ENCODE peak calls at places on chromosomes 3 and 15, in seven cellular contexts. One of them, this sample, is unnamed.

GRCh38 chr3:69379661-69380060 is 6.2 kb downstream of the FRMD4B start:
- DNase-seq in AG04450: no peak
- DNase-seq in HCT116: no peak
- DNase-seq in lower lobe of right lung: no peak
- DNase-seq in BE2C: no peak
- DNase-seq in HL-60: no peak
- DNase-seq in GM13977: no peak
- DNase-seq in this sample: no peak

GRCh38 chr3:16300881-16301359 is 35.9 kb downstream of the OXNAD1 start:
- DNase-seq in AG04450: no peak
- DNase-seq in HCT116: no peak
- DNase-seq in lower lobe of right lung: no peak
- DNase-seq in BE2C: no peak
- DNase-seq in HL-60: no peak
- DNase-seq in GM13977: no peak
- DNase-seq in this sample: peak; percentile 69

GRCh38 chr3:58628823-58629562 is 37.6 kb downstream of the FAM3D start:
- DNase-seq in AG04450: peak; percentile 95
- DNase-seq in HCT116: no peak
- DNase-seq in lower lobe of right lung: no peak
- DNase-seq in BE2C: no peak
- DNase-seq in HL-60: no peak
- DNase-seq in GM13977: no peak
- DNase-seq in this sample: no peak

GRCh38 chr15:56972426-56972825 is 54.0 kb downstream of the TCF12 start:
- DNase-seq in AG04450: no peak
- DNase-seq in HCT116: no peak
- DNase-seq in lower lobe of right lung: no peak
- DNase-seq in BE2C: no peak
- DNase-seq in HL-60: no peak
- DNase-seq in GM13977: no peak
- DNase-seq in this sample: no peak

GRCh38 chr15:76173317-76173834 is 113.6 kb downstream of the TMEM266 start:
- DNase-seq in AG04450: no peak
- DNase-seq in HCT116: no peak
- DNase-seq in lower lobe of right lung: no peak
- DNase-seq in BE2C: no peak
- DNase-seq in HL-60: no peak
- DNase-seq in GM13977: no peak
- DNase-seq in this sample: no peak

GRCh38 chr15:51878446-51879386 is 49.3 kb downstream of the TMOD3 start:
- DNase-seq in AG04450: no peak
- DNase-seq in HCT116: no peak
- DNase-seq in lower lobe of right lung: no peak
- DNase-seq in BE2C: no peak
- DNase-seq in HL-60: no peak
- DNase-seq in GM13977: no peak
- DNase-seq in this sample: no peak

GRCh38 chr3:159882784-159883779 is 105.6 kb upstream of the IL12A start:
- DNase-seq in AG04450: peak; percentile 84
- DNase-seq in HCT116: no peak
- DNase-seq in lower lobe of right lung: no peak
- DNase-seq in BE2C: peak; percentile 76
- DNase-seq in HL-60: no peak
- DNase-seq in GM13977: no peak
- DNase-seq in this sample: no peak

GRCh38 chr3:113113361-113113760 is 98.0 kb upstream of the BOC start:
- DNase-seq in AG04450: no peak
- DNase-seq in HCT116: no peak
- DNase-seq in lower lobe of right lung: no peak
- DNase-seq in BE2C: no peak
- DNase-seq in HL-60: no peak
- DNase-seq in GM13977: peak; percentile 32
- DNase-seq in this sample: peak; percentile 8

GRCh38 chr3:14547693-14548092 is 7.6 kb upstream of the GRIP2 start:
- DNase-seq in AG04450: no peak
- DNase-seq in HCT116: no peak
- DNase-seq in lower lobe of right lung: no peak
- DNase-seq in BE2C: no peak
- DNase-seq in HL-60: no peak
- DNase-seq in GM13977: no peak
- DNase-seq in this sample: no peak

GRCh38 chr15:80120636-80121035 is 32.2 kb upstream of the FAH start:
- DNase-seq in AG04450: no peak
- DNase-seq in HCT116: no peak
- DNase-seq in lower lobe of right lung: no peak
- DNase-seq in BE2C: no peak
- DNase-seq in HL-60: no peak
- DNase-seq in GM13977: no peak
- DNase-seq in this sample: no peak

GRCh38 chr3:12999147-13000140 is 73.8 kb downstream of the IQSEC1 start:
- DNase-seq in AG04450: no peak
- DNase-seq in HCT116: peak; percentile 74
- DNase-seq in lower lobe of right lung: peak; percentile 96
- DNase-seq in BE2C: no peak
- DNase-seq in HL-60: peak; percentile 97
- DNase-seq in GM13977: peak; percentile 67
- DNase-seq in this sample: no peak

GRCh38 chr3:187684880-187685279 is 14.7 kb upstream of the SST start:
- DNase-seq in AG04450: no peak
- DNase-seq in HCT116: no peak
- DNase-seq in lower lobe of right lung: no peak
- DNase-seq in BE2C: no peak
- DNase-seq in HL-60: no peak
- DNase-seq in GM13977: no peak
- DNase-seq in this sample: no peak

GRCh38 chr15:84570164-84570692 is 30.6 kb upstream of the ZSCAN2 start:
- DNase-seq in AG04450: no peak
- DNase-seq in HCT116: no peak
- DNase-seq in lower lobe of right lung: peak; percentile 76
- DNase-seq in BE2C: peak; percentile 44
- DNase-seq in HL-60: peak; percentile 39
- DNase-seq in GM13977: peak; percentile 52
- DNase-seq in this sample: peak; percentile 66

GRCh38 chr15:101382544-101382943 is 87.5 kb upstream of the SNRPA1 start:
- DNase-seq in AG04450: no peak
- DNase-seq in HCT116: no peak
- DNase-seq in lower lobe of right lung: no peak
- DNase-seq in BE2C: no peak
- DNase-seq in HL-60: no peak
- DNase-seq in GM13977: no peak
- DNase-seq in this sample: no peak

GRCh38 chr15:79432345-79433311 is 492 bp downstream of the MINAR1 start:
- DNase-seq in AG04450: no peak
- DNase-seq in HCT116: no peak
- DNase-seq in lower lobe of right lung: no peak
- DNase-seq in BE2C: no peak
- DNase-seq in HL-60: no peak
- DNase-seq in GM13977: no peak
- DNase-seq in this sample: no peak

DNA sequence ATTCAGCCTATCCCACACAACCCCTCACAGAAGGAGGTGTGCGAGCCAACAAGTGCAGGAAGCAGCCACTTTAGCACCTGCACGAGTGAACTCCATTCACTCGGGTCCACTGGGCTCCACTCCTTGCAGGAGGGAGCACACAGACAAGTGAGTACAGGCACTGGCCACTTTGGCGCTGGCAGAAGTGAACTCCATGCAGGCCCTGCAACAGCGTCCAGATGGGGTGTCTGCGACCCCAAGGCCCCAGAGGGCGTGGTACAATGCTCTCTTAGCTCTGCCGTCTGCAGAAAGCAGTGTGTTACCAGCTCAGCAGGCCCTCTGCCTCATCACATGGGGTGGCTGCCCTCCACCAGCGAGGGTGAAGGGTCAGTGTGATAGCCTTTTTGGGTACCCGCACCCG is 388.0 kb upstream of the CNTN4 start:
- DNase-seq in AG04450: no peak
- DNase-seq in HCT116: no peak
- DNase-seq in lower lobe of right lung: no peak
- DNase-seq in BE2C: no peak
- DNase-seq in HL-60: no peak
- DNase-seq in GM13977: no peak
- DNase-seq in this sample: no peak
- TF ChIP-seq CTCF in AG04450: no peak
- TF ChIP-seq CTCF in HCT116: no peak
- TF ChIP-seq CTCF in lower lobe of right lung: no peak
- TF ChIP-seq CTCF in BE2C: no peak
- TF ChIP-seq CTCF in HL-60: no peak
- TF ChIP-seq CTCF in GM13977: no peak
- TF ChIP-seq CTCF in this sample: no peak

GRCh38 chr3:140439527-140439926 is 238.3 kb upstream of the TRIM42 start:
- DNase-seq in AG04450: no peak
- DNase-seq in HCT116: no peak
- DNase-seq in lower lobe of right lung: no peak
- DNase-seq in BE2C: no peak
- DNase-seq in HL-60: no peak
- DNase-seq in GM13977: no peak
- DNase-seq in this sample: no peak

GRCh38 chr3:140434261-140434905 is 243.5 kb upstream of the TRIM42 start:
- DNase-seq in AG04450: no peak
- DNase-seq in HCT116: no peak
- DNase-seq in lower lobe of right lung: no peak
- DNase-seq in BE2C: no peak
- DNase-seq in HL-60: no peak
- DNase-seq in GM13977: no peak
- DNase-seq in this sample: no peak

GRCh38 chr3:140438736-140439505 is 238.9 kb upstream of the TRIM42 start:
- DNase-seq in AG04450: no peak
- DNase-seq in HCT116: no peak
- DNase-seq in lower lobe of right lung: no peak
- DNase-seq in BE2C: no peak
- DNase-seq in HL-60: no peak
- DNase-seq in GM13977: no peak
- DNase-seq in this sample: no peak

GRCh38 chr3:140433431-140433830 is 244.4 kb upstream of the TRIM42 start:
- DNase-seq in AG04450: no peak
- DNase-seq in HCT116: no peak
- DNase-seq in lower lobe of right lung: no peak
- DNase-seq in BE2C: no peak
- DNase-seq in HL-60: no peak
- DNase-seq in GM13977: no peak
- DNase-seq in this sample: no peak

DNA sequence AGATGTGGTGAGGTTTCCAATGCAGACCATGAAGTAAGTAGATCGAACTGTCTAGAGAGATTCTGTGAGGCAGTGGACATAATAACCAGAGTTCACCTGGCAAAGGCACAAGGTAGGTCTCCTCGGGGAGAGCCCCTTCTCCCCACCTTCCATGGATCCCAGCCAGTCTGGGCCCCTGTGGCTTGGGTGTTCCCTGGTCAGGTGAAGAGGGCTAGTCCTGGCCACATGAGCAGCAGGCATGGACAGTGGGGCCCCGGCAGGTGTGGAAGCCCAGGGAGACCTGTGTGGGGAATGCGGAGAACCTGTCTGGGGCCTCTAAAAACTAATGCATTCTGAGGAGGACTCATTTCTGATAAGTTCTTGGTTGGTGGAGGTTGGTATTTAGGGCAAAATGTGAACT is 241.4 kb upstream of the TRIM42 start:
- DNase-seq in AG04450: no peak
- DNase-seq in HCT116: no peak
- DNase-seq in lower lobe of right lung: no peak
- DNase-seq in BE2C: no peak
- DNase-seq in HL-60: no peak
- DNase-seq in GM13977: no peak
- DNase-seq in this sample: no peak
- TF ChIP-seq CTCF in AG04450: no peak
- TF ChIP-seq CTCF in HCT116: no peak
- TF ChIP-seq CTCF in lower lobe of right lung: no peak
- TF ChIP-seq CTCF in BE2C: no peak
- TF ChIP-seq CTCF in HL-60: no peak
- TF ChIP-seq CTCF in GM13977: no peak
- TF ChIP-seq CTCF in this sample: no peak

GRCh38 chr3:196788509-196788908 is 48.9 kb downstream of the PAK2 start:
- DNase-seq in AG04450: no peak
- DNase-seq in HCT116: no peak
- DNase-seq in lower lobe of right lung: no peak
- DNase-seq in BE2C: no peak
- DNase-seq in HL-60: no peak
- DNase-seq in GM13977: no peak
- DNase-seq in this sample: no peak

GRCh38 chr3:196793224-196793623 is 53.6 kb downstream of the PAK2 start:
- DNase-seq in AG04450: peak; percentile 75
- DNase-seq in HCT116: peak; percentile 29
- DNase-seq in lower lobe of right lung: no peak
- DNase-seq in BE2C: no peak
- DNase-seq in HL-60: no peak
- DNase-seq in GM13977: no peak
- DNase-seq in this sample: no peak

GRCh38 chr3:196792771-196793170 is 53.1 kb downstream of the PAK2 start:
- DNase-seq in AG04450: no peak
- DNase-seq in HCT116: no peak
- DNase-seq in lower lobe of right lung: no peak
- DNase-seq in BE2C: no peak
- DNase-seq in HL-60: no peak
- DNase-seq in GM13977: no peak
- DNase-seq in this sample: no peak

GRCh38 chr3:196790636-196791035 is 51.0 kb downstream of the PAK2 start:
- DNase-seq in AG04450: no peak
- DNase-seq in HCT116: no peak
- DNase-seq in lower lobe of right lung: no peak
- DNase-seq in BE2C: no peak
- DNase-seq in HL-60: no peak
- DNase-seq in GM13977: no peak
- DNase-seq in this sample: no peak

DNA sequence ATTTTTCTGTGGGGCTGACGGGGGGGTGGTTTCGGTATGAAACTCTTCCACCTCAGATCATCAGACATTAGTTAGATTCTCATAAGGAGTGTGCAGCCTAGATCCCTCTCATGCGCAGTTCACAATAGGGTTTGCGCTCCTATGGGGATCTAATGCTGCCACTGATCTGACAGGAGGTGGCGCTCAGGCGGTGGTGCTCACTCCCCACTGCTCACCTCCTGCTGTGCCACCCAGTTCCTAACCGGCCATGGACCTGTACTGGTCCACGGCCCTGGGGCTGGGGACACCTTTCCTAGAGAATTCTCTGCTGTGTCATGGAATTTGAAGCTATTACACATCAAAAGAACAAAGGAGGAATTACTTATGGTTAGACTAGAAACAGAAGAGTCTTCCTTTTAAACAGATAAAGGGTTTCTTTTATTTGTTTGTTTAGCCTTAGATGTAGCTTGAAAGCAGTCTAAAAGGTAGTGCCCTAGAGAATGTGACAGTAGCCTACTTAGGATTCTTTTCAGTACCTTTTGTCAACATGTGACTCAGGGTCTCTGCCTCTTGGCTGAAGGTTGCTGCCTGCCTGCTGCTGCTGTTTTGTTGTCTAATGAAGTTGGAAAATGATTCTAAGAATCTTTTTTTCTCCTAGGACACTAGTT is 50.2 kb downstream of the PAK2 start:
- DNase-seq in AG04450: no peak
- DNase-seq in HCT116: no peak
- DNase-seq in lower lobe of right lung: no peak
- DNase-seq in BE2C: no peak
- DNase-seq in HL-60: no peak
- DNase-seq in GM13977: no peak
- DNase-seq in this sample: no peak
- TF ChIP-seq CTCF in AG04450: no peak
- TF ChIP-seq CTCF in HCT116: no peak
- TF ChIP-seq CTCF in lower lobe of right lung: no peak
- TF ChIP-seq CTCF in BE2C: no peak
- TF ChIP-seq CTCF in HL-60: no peak
- TF ChIP-seq CTCF in GM13977: no peak
- TF ChIP-seq CTCF in this sample: no peak

GRCh38 chr3:27105904-27106303 is 263.3 kb downstream of the NEK10 start:
- DNase-seq in AG04450: no peak
- DNase-seq in HCT116: no peak
- DNase-seq in lower lobe of right lung: no peak
- DNase-seq in BE2C: no peak
- DNase-seq in HL-60: no peak
- DNase-seq in GM13977: no peak
- DNase-seq in this sample: no peak
- TF ChIP-seq CTCF in AG04450: no peak
- TF ChIP-seq CTCF in HCT116: no peak
- TF ChIP-seq CTCF in lower lobe of right lung: no peak
- TF ChIP-seq CTCF in BE2C: no peak
- TF ChIP-seq CTCF in HL-60: no peak
- TF ChIP-seq CTCF in GM13977: no peak
- TF ChIP-seq CTCF in this sample: no peak